ENCODE peak calls at places on chromosomes 3 and 15, in five cellular contexts. N is GM06990, R is testis, L is OCI-LY7, M is choroid plexus epithelial cell. V is an unnamed sample.

GRCh38 chr3:150216866-150217600 is 191.1 kb upstream of the TSC22D2 start:
- DNase-seq in N (no peak), R (no peak), L (no peak), M (no peak), V (no peak)

GRCh38 chr3:172260381-172260780 is 187.9 kb downstream of the GHSR start:
- DNase-seq in N (no peak), R (no peak), L (no peak), M (peak; percentile 75), V (no peak)

GRCh38 chr3:197878427-197878826 is 71.6 kb upstream of the RPL35A start:
- DNase-seq in N (no peak), R (no peak), L (no peak), M (no peak), V (no peak)

GRCh38 chr3:66010348-66011097 is 28.2 kb downstream of the MAGI1 start:
- DNase-seq in N (no peak), R (no peak), L (no peak), M (peak; percentile 9), V (no peak)

GRCh38 chr15:69011641-69012040 is 2.9 kb upstream of the NOX5 start:
- DNase-seq in N (no peak), R (no peak), L (no peak), M (no peak), V (no peak)

GRCh38 chr3:11438636-11439035 is 166.4 kb downstream of the ATG7 start:
- DNase-seq in N (no peak), R (peak; percentile 66), L (no peak), M (peak; percentile 93), V (no peak)

GRCh38 chr15:40493089-40493840 is 22.5 kb downstream of the CHST14 start:
- DNase-seq in N (no peak), R (no peak), L (no peak), M (no peak), V (no peak)

GRCh38 chr3:45497963-45498362 is 96.6 kb upstream of the LIMD1 start:
- DNase-seq in N (no peak), R (no peak), L (no peak), M (no peak), V (no peak)

GRCh38 chr3:150384517-150385212 is 23.4 kb upstream of the TSC22D2 start:
- DNase-seq in N (peak; percentile 84), R (peak; percentile 46), L (peak; percentile 83), M (peak; percentile 87), V (peak; percentile 61)

GRCh38 chr3:43180027-43180426 is 74.1 kb upstream of the POMGNT2 start:
- DNase-seq in N (no peak), R (no peak), L (peak; percentile 64), M (peak; percentile 98), V (no peak)

GRCh38 chr3:90011596-90011995 is 904.2 kb downstream of the EPHA3 start:
- DNase-seq in N (no peak), R (no peak), L (no peak), M (no peak), V (no peak)

GRCh38 chr15:56918907-56919707 is 663 bp downstream of the TCF12 start:
- DNase-seq in N (peak; percentile 85), R (peak; percentile 51), L (peak; percentile 78), M (peak; percentile 64), V (peak; percentile 64)

GRCh38 chr15:98776607-98777281 is 128.4 kb downstream of the IGF1R start:
- DNase-seq in N (peak; percentile 70), R (peak; percentile 86), L (no peak), M (peak; percentile 96), V (peak; percentile 68)

GRCh38 chr3:51388286-51389029 is 2.6 kb upstream of the RBM15B start:
- DNase-seq in N (no peak), R (no peak), L (peak; percentile 40), M (peak; percentile 34), V (no peak)

GRCh38 chr15:100073982-100074381 is 267.8 kb downstream of the ADAMTS17 start:
- DNase-seq in N (no peak), R (no peak), L (no peak), M (no peak), V (no peak)

GRCh38 chr3:131914090-131914691 is 120.6 kb downstream of the CPNE4 start:
- DNase-seq in N (no peak), R (no peak), L (no peak), M (no peak), V (no peak)

GRCh38 chr3:53102601-53103147 is 27.6 kb downstream of the RFT1 start:
- DNase-seq in N (no peak), R (no peak), L (peak; percentile 27), M (peak; percentile 53), V (no peak)

GRCh38 chr3:66021731-66022131 is 17.0 kb downstream of the MAGI1 start:
- DNase-seq in N (no peak), R (no peak), L (no peak), M (no peak), V (no peak)

GRCh38 chr15:60399931-60400330 is 2.1 kb upstream of the ANXA2 start:
- DNase-seq in N (no peak), R (no peak), L (no peak), M (peak; percentile 77), V (no peak)

DNA sequence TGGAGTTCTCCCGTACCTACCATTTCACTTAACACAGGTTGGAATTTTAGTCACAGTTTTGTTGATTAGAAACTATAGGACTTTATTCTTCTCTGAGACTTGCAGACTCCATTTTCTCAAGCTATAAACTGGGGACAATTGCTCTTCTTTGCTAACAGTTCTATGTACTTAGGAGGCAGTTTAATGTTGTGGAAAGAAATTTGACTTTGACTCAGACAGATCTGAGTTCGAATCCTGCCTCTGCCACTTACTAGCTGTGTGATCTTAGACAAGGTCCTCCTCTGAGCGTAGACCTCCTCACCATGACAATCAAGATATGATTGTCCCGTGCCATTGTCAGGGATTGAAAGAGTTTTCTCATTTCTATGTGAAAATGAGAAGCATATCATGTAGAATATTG is 196.4 kb upstream of the HES1 start:
- DNase-seq in N (no peak), R (no peak), L (no peak), M (no peak), V (no peak)
- TF ChIP-seq CTCF in N (no peak), R (no peak), L (no peak), M (no peak), V (no peak)

GRCh38 chr3:140705954-140706353 is 28.1 kb downstream of the TRIM42 start:
- DNase-seq in N (no peak), R (no peak), L (no peak), M (no peak), V (no peak)

GRCh38 chr3:140704733-140705132 is 26.9 kb downstream of the TRIM42 start:
- DNase-seq in N (no peak), R (no peak), L (no peak), M (no peak), V (no peak)

GRCh38 chr3:140699516-140700231 is 21.8 kb downstream of the TRIM42 start:
- DNase-seq in N (no peak), R (no peak), L (no peak), M (no peak), V (no peak)

GRCh38 chr3:140706360-140706759 is 28.5 kb downstream of the TRIM42 start:
- DNase-seq in N (no peak), R (no peak), L (no peak), M (no peak), V (no peak)

GRCh38 chr3:140703496-140703895 is 25.6 kb downstream of the TRIM42 start:
- DNase-seq in N (no peak), R (no peak), L (no peak), M (no peak), V (no peak)
- TF ChIP-seq CTCF in N (no peak), R (no peak), L (no peak), M (no peak), V (no peak)

GRCh38 chr3:33025648-33026178 is 71.2 kb downstream of the GLB1 start:
- DNase-seq in N (no peak), R (no peak), L (no peak), M (no peak), V (no peak)

GRCh38 chr3:33019981-33020380 is 68.5 kb downstream of the CCR4 start:
- DNase-seq in N (no peak), R (no peak), L (peak; percentile 46), M (no peak), V (no peak)

GRCh38 chr3:33027091-33027490 is 69.9 kb downstream of the GLB1 start:
- DNase-seq in N (no peak), R (no peak), L (no peak), M (no peak), V (no peak)

GRCh38 chr3:33026267-33026666 is 70.7 kb downstream of the GLB1 start:
- DNase-seq in N (no peak), R (no peak), L (no peak), M (no peak), V (no peak)

GRCh38 chr3:33023176-33024136 is 72.0 kb downstream of the CCR4 start:
- DNase-seq in N (no peak), R (no peak), L (no peak), M (no peak), V (no peak)
- TF ChIP-seq CTCF in N (no peak), R (no peak), L (no peak), M (no peak), V (no peak)

GRCh38 chr3:193560870-193561269 is 6.2 kb upstream of the ATP13A4 start:
- DNase-seq in N (no peak), R (no peak), L (no peak), M (no peak), V (no peak)
- TF ChIP-seq CTCF in N (no peak), R (no peak), L (no peak), M (no peak), V (no peak)

DNA sequence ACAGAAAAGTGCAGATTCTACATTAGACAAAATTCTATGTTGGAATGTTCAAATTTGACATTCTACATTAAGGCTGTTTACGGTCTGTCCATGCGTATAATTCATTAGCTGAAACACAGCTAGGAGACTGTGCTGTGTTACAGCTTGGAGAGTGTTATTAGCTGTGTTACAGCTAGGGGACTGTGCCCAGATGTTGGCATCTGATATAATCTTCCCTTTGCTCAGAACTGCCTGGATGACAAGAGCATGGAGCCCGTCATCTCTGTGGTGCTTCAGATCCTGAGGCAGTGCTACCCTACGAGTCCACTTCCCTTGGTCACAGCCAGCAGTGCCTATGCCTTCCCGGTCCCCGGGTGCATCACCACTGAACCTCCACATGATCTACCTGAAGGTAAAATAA is 177.0 kb downstream of the AGBL1 start:
- DNase-seq in N (no peak), R (no peak), L (no peak), M (no peak), V (no peak)
- TF ChIP-seq CTCF in N (no peak), R (no peak), L (no peak), M (no peak), V (no peak)

DNA sequence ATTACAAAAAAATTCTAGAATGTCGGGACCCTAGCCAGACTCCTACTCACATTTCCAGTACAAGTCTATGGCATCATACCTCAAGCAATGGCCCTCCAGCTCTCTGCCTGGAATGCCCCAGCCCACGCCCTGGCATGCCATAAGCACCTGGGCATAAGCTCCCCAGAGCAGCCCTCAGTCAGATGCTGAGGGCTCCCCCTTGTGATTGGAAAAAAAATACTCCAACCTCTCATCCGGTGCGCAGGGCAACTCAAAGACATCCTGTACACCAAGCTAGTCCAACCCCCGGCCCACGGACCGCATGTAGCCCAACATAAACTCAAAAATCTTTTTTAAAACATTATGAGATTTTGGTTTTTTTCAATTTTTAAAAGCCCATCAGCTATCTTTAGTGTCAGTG is 115.4 kb downstream of the NEK10 start:
- DNase-seq in N (no peak), R (peak; percentile 60), L (peak; percentile 5), M (peak; percentile 65), V (peak; percentile 19)
- TF ChIP-seq CTCF in N (peak; percentile 50), R (no peak), L (peak; percentile 48), M (peak; percentile 82), V (peak; percentile 35)